ENCODE peak calls at places on chromosomes 5 and 9, in seven cellular contexts. B is adrenal gland, Z is tibial artery, R is Peyer's patch, I is PC-3, Q is psoas muscle, F is left ventricle myocardium inferior. D is an unnamed sample.
A peak's percentile ranks its signal among the peaks of the same experiment; 100 is the strongest.

GRCh38 chr9:108290839-108291585 is 564.8 kb downstream of the ACTL7B start:
- DNase-seq in B (no peak), Z (no peak), I (no peak), R (no peak), F (no peak), Q (no peak), D (no peak)

GRCh38 chr5:119166026-119166425 is 95.1 kb downstream of the DMXL1 start:
- DNase-seq in I (no peak), B (no peak), R (no peak), F (no peak), Z (no peak), Q (no peak), D (no peak)

GRCh38 chr5:61589961-61590360 is 257.9 kb downstream of the ZSWIM6 start:
- DNase-seq in I (no peak), Q (no peak), B (no peak), R (no peak), F (no peak), Z (no peak), D (no peak)

GRCh38 chr5:126836778-126837177 is 59.8 kb downstream of the LMNB1 start:
- DNase-seq in Z (no peak), B (no peak), F (no peak), Q (no peak), R (no peak), I (no peak), D (no peak)

GRCh38 chr5:65805082-65805481 is 83.1 kb downstream of the NLN start:
- DNase-seq in Z (no peak), R (no peak), I (no peak), B (no peak), F (no peak), Q (no peak), D (no peak)

GRCh38 chr9:118222375-118222774 is 518.2 kb downstream of the TLR4 start:
- DNase-seq in Z (no peak), Q (no peak), I (no peak), B (peak; percentile 28), F (no peak), R (no peak), D (peak; percentile 74)

GRCh38 chr5:123209163-123210013 is 120.3 kb downstream of the PRDM6 start:
- DNase-seq in R (no peak), Z (no peak), B (no peak), F (no peak), Q (no peak), I (peak; percentile 62), D (no peak)

GRCh38 chr5:145984072-145984471 is 47.7 kb downstream of the SH3RF2 start:
- DNase-seq in Z (no peak), F (no peak), R (no peak), B (no peak), Q (no peak), I (peak; percentile 30), D (no peak)

GRCh38 chr5:36683821-36684434 is 77.5 kb downstream of the SLC1A3 start:
- DNase-seq in Z (no peak), I (no peak), B (peak; percentile 38), F (peak; percentile 60), Q (no peak), R (no peak), D (peak; percentile 38)

GRCh38 chr9:122005597-122005996 is 87.5 kb downstream of the TTLL11 start:
- DNase-seq in Q (no peak), R (no peak), B (no peak), Z (no peak), I (peak; percentile 62), F (no peak), D (peak; percentile 60)

GRCh38 chr9:120878188-120879130 is 1.5 kb upstream of the PHF19 start:
- DNase-seq in B (no peak), F (no peak), I (no peak), Q (no peak), Z (no peak), R (no peak), D (peak; percentile 64)

GRCh38 chr9:108093773-108094675 is 604.5 kb upstream of the KLF4 start:
- DNase-seq in F (no peak), R (peak; percentile 76), Z (no peak), Q (no peak), B (no peak), I (peak; percentile 90), D (no peak)

GRCh38 chr5:142644640-142645361 is 41.1 kb downstream of the FGF1 start:
- DNase-seq in Z (no peak), B (peak; percentile 28), R (no peak), Q (no peak), F (no peak), I (peak; percentile 97), D (no peak)

GRCh38 chr5:10424124-10424731 is 17.5 kb upstream of the ROPN1L start:
- DNase-seq in B (peak; percentile 38), Q (no peak), Z (no peak), F (no peak), R (no peak), I (peak; percentile 65), D (peak; percentile 75)

GRCh38 chr9:81690251-81690851 is 1.0 kb upstream of the TLE1 start:
- DNase-seq in B (peak; percentile 46), F (no peak), Q (peak; percentile 30), Z (peak; percentile 25), R (peak; percentile 59), I (peak; percentile 89), D (peak; percentile 80)

GRCh38 chr5:151328734-151329133 is 18.6 kb downstream of the SLC36A2 start:
- DNase-seq in Z (no peak), B (no peak), F (no peak), I (no peak), R (no peak), Q (no peak), D (no peak)

GRCh38 chr9:121210536-121210935 is 8.9 kb upstream of the RAB14 start:
- DNase-seq in I (no peak), R (no peak), Z (no peak), B (no peak), F (no peak), Q (no peak), D (no peak)

GRCh38 chr5:53430618-53431252 is 49.7 kb upstream of the FST start:
- DNase-seq in R (no peak), Z (no peak), F (no peak), B (peak; percentile 30), Q (no peak), I (peak; percentile 68), D (no peak)

GRCh38 chr5:144335561-144335960 is 164.9 kb downstream of the KCTD16 start:
- DNase-seq in R (no peak), Q (no peak), F (no peak), I (no peak), Z (no peak), B (no peak), D (no peak)

GRCh38 chr9:98642661-98643312 is 65.9 kb downstream of the GABBR2 start:
- DNase-seq in R (no peak), F (no peak), Q (no peak), I (no peak), Z (no peak), B (no peak), D (peak; percentile 80)
- TF ChIP-seq CTCF in R (no peak), F (no peak), Q (no peak), I (no peak), Z (no peak), B (no peak), D (peak; percentile 75)

DNA sequence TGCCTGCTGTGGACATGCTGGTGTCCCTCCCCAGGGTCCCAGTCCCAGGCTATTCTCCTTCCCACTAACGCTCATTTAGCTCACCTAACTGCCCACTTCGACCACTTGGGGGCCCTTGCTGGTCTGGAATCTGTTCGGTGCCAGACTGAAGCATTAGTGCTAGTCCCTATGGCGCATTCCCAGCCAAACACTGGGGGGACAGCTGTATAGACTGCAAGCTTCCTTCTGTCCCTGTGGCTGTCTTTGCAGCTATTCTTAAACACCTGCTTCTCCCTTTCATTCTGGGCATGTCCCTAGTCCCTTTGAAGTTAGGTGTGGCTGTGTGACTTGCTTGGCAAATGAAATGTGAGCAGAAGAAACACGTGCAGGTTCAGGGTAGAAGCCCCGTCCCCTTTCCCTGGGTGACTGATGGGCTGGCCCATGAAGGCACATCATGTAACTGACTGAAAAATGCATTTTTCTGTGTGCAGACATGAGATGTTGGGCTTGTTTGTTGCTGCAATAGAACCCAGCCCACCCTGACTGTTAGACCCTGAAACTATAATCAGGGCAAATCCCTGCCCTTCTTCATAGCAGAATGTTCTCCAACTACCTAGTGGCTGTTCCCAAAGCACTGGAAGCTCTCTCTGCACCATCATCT is 134.4 kb downstream of the BARX1 start:
- DNase-seq in B (no peak), Z (no peak), R (no peak), I (peak; percentile 7), Q (no peak), F (no peak), D (peak; percentile 74)
- H3K27me3 ChIP-seq in B (peaks cover 1% of the 10 kb centered on the region), Z (peaks cover 29% of the 10 kb centered on the region), R (no peaks in the 10 kb centered on the region), I (peaks cover 9% of the 10 kb centered on the region), Q (peaks cover 24% of the 10 kb centered on the region), F (peaks cover 99% of the 10 kb centered on the region), D (peaks cover 10% of the 10 kb centered on the region)

GRCh38 chr5:56479701-56480304 is 246.7 kb upstream of the ANKRD55 start:
- DNase-seq in B (no peak), Q (no peak), R (peak; percentile 56), I (no peak), F (no peak), Z (no peak), D (no peak)

GRCh38 chr5:56479126-56479525 is 246.0 kb upstream of the ANKRD55 start:
- DNase-seq in F (no peak), Z (no peak), B (no peak), Q (no peak), R (no peak), I (no peak), D (no peak)

GRCh38 chr5:56480305-56481146 is 247.4 kb upstream of the ANKRD55 start:
- DNase-seq in F (peak; percentile 71), B (peak; percentile 65), Z (peak; percentile 45), Q (peak; percentile 53), I (peak; percentile 2), R (peak; percentile 68), D (peak; percentile 83)

GRCh38 chr5:56481998-56482698 is 249.0 kb upstream of the ANKRD55 start:
- DNase-seq in R (no peak), B (no peak), I (no peak), F (no peak), Q (no peak), Z (no peak), D (no peak)

DNA sequence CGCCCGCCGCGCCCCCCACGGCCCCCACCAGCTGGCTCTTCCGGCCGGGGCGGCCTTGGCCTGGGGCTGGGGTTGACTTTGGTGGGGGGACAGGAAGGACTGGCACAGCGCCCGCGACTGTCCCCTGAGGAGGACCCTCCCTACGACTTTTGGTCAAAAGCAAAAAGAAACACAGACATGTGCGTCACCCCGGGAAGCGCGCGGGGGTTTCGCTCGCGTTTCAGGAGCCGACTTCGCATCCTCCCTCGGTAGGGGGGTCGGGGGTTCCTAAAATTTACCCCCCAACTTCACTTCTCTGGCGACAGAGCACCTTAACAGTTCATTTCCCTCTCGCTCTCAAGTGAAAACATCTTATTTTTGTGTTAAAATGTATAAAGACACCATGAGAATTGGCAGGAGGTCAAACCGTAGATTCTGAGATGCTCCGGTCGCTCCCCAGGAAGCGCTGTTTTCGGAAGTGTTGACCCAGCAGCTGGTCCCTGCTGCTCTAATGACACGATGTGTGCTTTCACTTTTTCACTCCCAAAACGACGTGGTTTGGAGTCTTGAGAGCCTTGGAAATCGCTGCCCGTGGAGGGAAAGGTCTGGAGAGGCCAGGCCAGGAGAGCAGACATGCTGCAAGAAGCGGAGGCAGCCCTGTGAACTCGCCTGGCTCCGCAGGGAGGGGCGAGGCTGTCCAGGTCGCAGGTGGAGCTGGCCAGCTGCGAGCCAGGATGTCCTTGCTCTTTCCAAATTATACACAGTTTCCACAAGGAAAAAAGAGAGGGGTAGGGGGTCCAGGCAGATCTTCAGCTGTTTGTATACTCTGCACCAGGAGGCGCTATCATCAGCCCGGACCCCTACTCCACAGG is 248.2 kb upstream of the ANKRD55 start:
- DNase-seq in Z (peak; percentile 29), Q (peak; percentile 33), F (peak; percentile 61), B (peak; percentile 58), R (peak; percentile 73), I (peak; percentile 1), D (peak; percentile 78)
- H3K27ac ChIP-seq in Z (peak overlapping the region; percentile 89), Q (peak overlapping the region; percentile 81), F (peak overlapping the region; percentile 97), B (peak overlapping the region; percentile 56), R (peak overlapping the region; percentile 97), I (no peak overlapping the region), D (no peak overlapping the region)

GRCh38 chr9:6584881-6585597 is 60.5 kb downstream of the GLDC start:
- DNase-seq in Q (no peak), I (peak; percentile 63), R (no peak), F (no peak), B (no peak), Z (no peak), D (no peak)
- TF ChIP-seq CTCF in Q (peak; percentile 54), I (peak; percentile 64), R (peak; percentile 61), F (peak; percentile 61), B (peak; percentile 41), Z (peak; percentile 34), D (peak; percentile 72)

D was measured in endodermal cell.